ENCODE peak calls at places on chromosomes 3 and 15, in four cellular contexts. I is HT1080, Q is HuH-7.5, L is A172. C is an unnamed sample.

GRCh38 chr15:81152799-81153198 is 18.7 kb downstream of the CFAP161 start:
- DNase-seq in I (no peak), Q (no peak), L (no peak), C (no peak)

GRCh38 chr3:155745795-155746550 is 1.1 kb upstream of the PLCH1 start:
- DNase-seq in I (no peak), Q (no peak), L (no peak), C (peak; percentile 75)

GRCh38 chr3:148023994-148024393 is 614.8 kb downstream of the ZIC1 start:
- DNase-seq in I (peak; percentile 92), Q (no peak), L (peak; percentile 51), C (no peak)

GRCh38 chr15:74433592-74434259 is at the start of gene SEMA7A:
- DNase-seq in I (peak; percentile 73), Q (no peak), L (peak; percentile 52), C (peak; percentile 78)

GRCh38 chr15:52730163-52730562 is 51.0 kb upstream of the ATOSA start:
- DNase-seq in I (peak; percentile 64), Q (no peak), L (peak; percentile 53), C (no peak)

GRCh38 chr3:12400795-12401194 is 83.5 kb upstream of the TSEN2 start:
- DNase-seq in I (peak; percentile 85), Q (no peak), L (peak; percentile 76), C (no peak)

GRCh38 chr3:180036678-180037455 is at the start of gene PEX5L:
- DNase-seq in I (peak; percentile 76), Q (peak; percentile 47), L (no peak), C (peak; percentile 90)

GRCh38 chr3:106609666-106610301 is 741.0 kb upstream of the CBLB start:
- DNase-seq in I (peak; percentile 87), Q (peak; percentile 8), L (peak; percentile 91), C (peak; percentile 8)

GRCh38 chr15:85351965-85352364 is 28.4 kb upstream of the AKAP13 start:
- DNase-seq in I (no peak), Q (no peak), L (no peak), C (no peak)

GRCh38 chr15:67076147-67076843 is 10.9 kb downstream of the SMAD3 start:
- DNase-seq in I (peak; percentile 85), Q (no peak), L (peak; percentile 86), C (no peak)

GRCh38 chr3:196666001-196666867 is 26.7 kb downstream of the NRROS start:
- DNase-seq in I (peak; percentile 99), Q (no peak), L (peak; percentile 95), C (no peak)

C was measured in T47D.